ENCODE peak calls at places on chromosomes 11 and 22, in seven cellular contexts. B is uterus, L is mesenchymal stem cell, P is prostate gland, J is right atrium auricular region, R is heart left ventricle, I is left ventricle myocardium inferior. K is an unnamed sample.

GRCh38 chr22:39634530-39635399 is 64.2 kb downstream of the CACNA1I start:
- DNase-seq in B (no peak), I (no peak), L (peak; percentile 81), J (no peak), R (no peak), P (peak; percentile 61), K (no peak)

GRCh38 chr11:24389575-24389974 is 107.3 kb upstream of the LUZP2 start:
- DNase-seq in R (no peak), J (no peak), B (no peak), I (no peak), L (no peak), P (no peak), K (no peak)

GRCh38 chr11:40125054-40125453 is 1334.4 kb downstream of the LRRC4C start:
- DNase-seq in L (peak; percentile 10), B (no peak), I (no peak), P (no peak), J (no peak), R (no peak), K (no peak)

GRCh38 chr11:64531422-64531821 is 59.6 kb upstream of the SLC22A12 start:
- DNase-seq in P (no peak), L (no peak), J (no peak), B (no peak), I (no peak), R (no peak), K (no peak)

GRCh38 chr11:110356769-110357671 is 60.6 kb upstream of the RDX start:
- DNase-seq in P (no peak), B (no peak), J (peak; percentile 21), I (no peak), L (peak; percentile 57), R (no peak), K (no peak)

GRCh38 chr22:19178065-19178658 is 374 bp downstream of the SLC25A1 start:
- DNase-seq in P (no peak), R (peak; percentile 61), B (no peak), J (no peak), I (peak; percentile 53), L (peak; percentile 51), K (peak; percentile 52)

GRCh38 chr22:49768961-49769690 is 58.5 kb downstream of the BRD1 start:
- DNase-seq in R (peak; percentile 39), L (peak; percentile 23), I (peak; percentile 27), P (no peak), B (no peak), J (no peak), K (no peak)

GRCh38 chr11:82732734-82733443 is 775 bp downstream of the FAM181B start:
- DNase-seq in L (no peak), B (peak; percentile 24), R (no peak), P (no peak), I (no peak), J (no peak), K (peak; percentile 21)

GRCh38 chr22:48898524-48899377 is 928.9 kb downstream of the BRD1 start:
- DNase-seq in L (no peak), J (peak; percentile 26), B (no peak), P (no peak), R (no peak), I (no peak), K (no peak)

GRCh38 chr22:42282943-42283287 is 12.5 kb upstream of the TCF20 start:
- DNase-seq in B (no peak), J (no peak), L (no peak), I (no peak), P (no peak), R (no peak), K (no peak)

GRCh38 chr11:776459-777287 is 614 bp downstream of the GATD1 start:
- DNase-seq in R (no peak), B (peak; percentile 41), I (no peak), P (no peak), J (no peak), L (peak; percentile 52), K (no peak)

GRCh38 chr11:18145837-18146236 is 13.5 kb downstream of the MRGPRX3 start:
- DNase-seq in I (no peak), B (no peak), R (no peak), L (no peak), J (no peak), P (no peak), K (no peak)

DNA sequence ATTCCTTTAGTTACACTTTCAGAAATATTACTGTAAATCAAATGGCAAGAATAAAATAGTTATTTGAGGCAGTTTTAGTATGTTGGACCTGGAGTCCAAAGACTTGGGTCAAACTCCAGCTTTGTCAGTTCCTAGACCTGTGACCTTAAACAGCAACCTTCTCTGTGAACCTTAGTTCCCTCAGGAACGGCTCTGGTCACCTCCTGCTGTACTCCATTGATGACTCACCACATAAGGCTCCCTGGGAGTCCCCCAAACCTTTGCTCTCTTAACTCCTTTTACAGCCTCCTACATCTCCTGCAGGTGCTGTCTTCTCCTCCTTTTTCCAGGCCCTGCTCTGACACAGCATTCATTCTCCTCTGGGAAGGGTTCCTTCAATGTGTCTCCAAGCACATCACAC is 29.1 kb downstream of the LIMK2 start:
- DNase-seq in I (no peak), J (no peak), P (no peak), L (peak; percentile 55), B (no peak), R (no peak), K (no peak)
- H3K4me1 ChIP-seq in I (no peaks in the 10 kb centered on the region), J (no peaks in the 10 kb centered on the region), P (no peaks in the 10 kb centered on the region), L (peaks cover 25% of the 10 kb centered on the region), B (no peaks in the 10 kb centered on the region), R (no peaks in the 10 kb centered on the region), K (no peaks in the 10 kb centered on the region)

GRCh38 chr22:23180301-23180892 is at the start of gene BCR:
- DNase-seq in B (peak; percentile 63), R (peak; percentile 78), P (peak; percentile 58), I (peak; percentile 83), J (peak; percentile 72), L (peak; percentile 66), K (peak; percentile 69)

GRCh38 chr22:23177197-23177596 is 3.1 kb upstream of the BCR start:
- DNase-seq in J (no peak), R (no peak), I (no peak), L (no peak), B (no peak), P (no peak), K (no peak)

GRCh38 chr22:23179381-23180294 is 671 bp upstream of the BCR start:
- DNase-seq in B (peak; percentile 50), P (no peak), J (no peak), I (peak; percentile 24), R (peak; percentile 53), L (no peak), K (peak; percentile 34)

GRCh38 chr22:23176645-23177027 is 3.7 kb upstream of the BCR start:
- DNase-seq in P (no peak), B (no peak), R (no peak), L (no peak), I (no peak), J (no peak), K (no peak)

DNA sequence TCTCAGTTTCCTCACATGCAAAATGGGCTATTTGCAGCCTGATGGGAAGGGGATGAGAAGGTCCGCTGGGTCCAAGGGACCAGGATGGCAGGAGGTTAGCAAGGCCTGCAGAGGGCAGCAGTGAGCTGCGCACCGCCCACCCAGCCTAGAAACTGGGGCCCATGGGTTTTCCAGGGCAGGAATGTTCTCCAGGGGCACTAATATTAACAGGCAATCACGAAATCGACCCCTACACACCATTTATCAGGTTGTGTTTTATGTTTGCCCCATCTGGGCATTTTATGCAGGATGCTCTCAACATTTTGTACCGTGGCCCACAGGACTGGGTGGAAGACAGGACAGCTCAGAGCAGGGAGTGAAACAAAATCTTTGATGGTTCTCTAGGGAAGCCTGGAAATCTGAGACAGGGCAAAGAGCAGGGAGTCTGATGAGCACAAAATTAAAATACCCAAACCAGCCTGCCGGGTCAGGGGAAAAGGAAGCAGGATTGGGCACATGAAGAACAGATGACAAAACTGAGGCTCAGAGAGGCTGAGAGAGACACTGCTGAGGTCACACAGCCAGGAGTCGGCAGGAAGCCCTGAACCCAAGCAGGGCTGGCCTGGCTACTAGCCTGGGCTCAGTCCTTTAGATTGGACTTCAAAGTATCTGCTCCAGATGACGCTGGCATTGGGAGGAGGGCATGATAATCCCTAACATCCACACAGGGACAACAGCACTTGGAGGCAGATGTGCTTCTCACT is 1.6 kb upstream of the BCR start:
- DNase-seq in P (peak; percentile 47), B (peak; percentile 74), I (peak; percentile 64), L (peak; percentile 58), R (peak; percentile 61), J (peak; percentile 66), K (peak; percentile 60)
- H3K27ac ChIP-seq in P (peak overlapping the region; percentile 75), B (peak overlapping the region; percentile 69), I (peak overlapping the region; percentile 76), L (no peak overlapping the region), R (no peak overlapping the region), J (peak overlapping the region; percentile 51), K (no peak overlapping the region)

DNA sequence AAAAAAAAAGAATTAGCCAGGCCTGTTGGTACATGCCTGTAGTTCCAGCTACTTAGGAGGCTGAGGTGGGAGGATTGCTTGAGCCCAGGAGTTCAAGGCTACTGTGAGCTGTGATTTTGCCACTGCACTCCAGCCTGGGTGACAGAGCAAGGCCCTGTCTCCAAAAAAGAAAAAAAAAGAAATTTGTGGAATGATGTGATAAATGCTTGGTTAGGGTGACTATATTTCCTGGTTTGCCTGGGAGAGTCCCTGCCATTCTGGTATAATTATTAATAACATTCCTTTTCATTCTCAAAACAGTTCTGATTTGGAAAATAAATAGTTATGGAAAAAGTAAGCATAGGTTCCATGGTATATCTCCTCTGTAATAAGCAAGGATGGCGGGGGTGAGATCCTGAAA is 74.8 kb downstream of the SWAP70 start:
- DNase-seq in J (no peak), B (no peak), P (no peak), R (no peak), I (no peak), L (no peak), K (no peak)
- H3K36me3 ChIP-seq in J (peaks cover 71% of the 10 kb centered on the region), B (no peaks in the 10 kb centered on the region), P (no peaks in the 10 kb centered on the region), R (peaks cover 86% of the 10 kb centered on the region), I (peaks cover 78% of the 10 kb centered on the region), L (peaks cover 23% of the 10 kb centered on the region), K (peaks cover 26% of the 10 kb centered on the region)

GRCh38 chr11:34928960-34929680 is 12.7 kb downstream of the PDHX start:
- DNase-seq in L (no peak), I (no peak), J (no peak), P (no peak), R (no peak), B (no peak), K (no peak)

GRCh38 chr11:34928268-34928959 is 12.0 kb downstream of the PDHX start:
- DNase-seq in I (no peak), L (no peak), B (no peak), P (no peak), R (no peak), J (no peak), K (no peak)

GRCh38 chr11:34924714-34925113 is 8.3 kb downstream of the PDHX start:
- DNase-seq in P (no peak), J (no peak), I (no peak), B (no peak), L (no peak), R (no peak), K (no peak)

GRCh38 chr11:34926831-34927132 is 10.4 kb downstream of the PDHX start:
- DNase-seq in P (no peak), B (no peak), R (no peak), J (no peak), L (peak; percentile 50), I (no peak), K (no peak)

DNA sequence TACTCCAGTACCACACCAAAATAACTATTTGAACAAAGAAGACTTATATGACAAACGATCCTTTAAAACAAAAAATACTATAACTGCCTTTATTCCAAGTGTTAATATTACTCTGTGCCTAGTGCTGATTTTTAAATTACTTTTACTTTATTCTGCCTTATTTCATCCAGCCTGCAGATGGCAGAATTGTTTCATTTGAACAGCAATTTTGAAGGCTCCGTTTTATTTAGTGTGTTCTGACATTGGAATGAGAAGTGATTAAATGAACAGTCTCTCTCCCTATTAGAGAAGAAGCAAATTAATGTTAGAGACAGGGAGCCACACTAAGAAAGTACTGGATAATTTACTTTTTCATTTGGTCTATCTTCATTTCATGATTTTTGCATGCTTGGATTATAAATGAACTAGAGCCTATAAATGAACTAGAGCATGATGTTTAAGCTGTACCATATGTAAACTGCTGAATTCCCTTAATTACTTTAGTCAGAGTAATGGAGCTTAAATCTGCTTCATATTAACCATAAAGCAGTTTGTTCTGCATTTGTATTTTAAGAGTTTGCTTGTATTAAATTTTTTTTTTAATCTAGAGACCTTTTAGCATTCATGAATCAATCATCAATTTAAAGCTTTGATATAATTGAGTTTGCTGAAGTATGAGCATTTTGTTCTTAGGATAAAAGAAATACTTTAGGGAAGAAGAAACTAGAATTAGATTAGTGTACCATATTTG is 9.8 kb downstream of the PDHX start:
- DNase-seq in L (peak; percentile 69), P (no peak), B (no peak), I (no peak), R (no peak), J (no peak), K (no peak)
- H3K4me1 ChIP-seq in L (peaks cover 2% of the 10 kb centered on the region), P (no peaks in the 10 kb centered on the region), B (no peaks in the 10 kb centered on the region), I (peaks cover 77% of the 10 kb centered on the region), R (peaks cover 59% of the 10 kb centered on the region), J (no peaks in the 10 kb centered on the region), K (peaks cover 15% of the 10 kb centered on the region)